ENCODE peak calls at places on chromosome 15, in ten cellular contexts. X, N, D, Q, A, B, P, T, R and Z are unnamed samples.

GRCh38 chr15:78129098-78130011 is 1.9 kb downstream of the CIB2 start:
- DNase-seq in X (no peak), N (no peak), D (no peak), Q (no peak), A (no peak), B (peak), P (no peak), T (no peak), R (no peak), Z (no peak)

GRCh38 chr15:71515375-71516186 is 294.8 kb upstream of the NR2E3 start:
- DNase-seq in X (no peak), N (no peak), D (no peak), Q (no peak), A (no peak), B (no peak), P (no peak), T (no peak), R (no peak), Z (no peak)

GRCh38 chr15:64187396-64188191 is 24.8 kb upstream of the PPIB start:
- DNase-seq in X (no peak), N (no peak), D (no peak), Q (peak), A (no peak), B (no peak), P (no peak), T (no peak), R (no peak), Z (no peak)

GRCh38 chr15:77017091-77017660 is 22.2 kb downstream of the PSTPIP1 start:
- DNase-seq in X (no peak), N (no peak), D (no peak), Q (no peak), A (no peak), B (no peak), P (no peak), T (no peak), R (no peak), Z (no peak)

GRCh38 chr15:74954515-74954914 is 2.1 kb downstream of the RPP25 start:
- DNase-seq in X (no peak), N (peak), D (no peak), Q (no peak), A (no peak), B (peak), P (no peak), T (peak), R (no peak), Z (no peak)

GRCh38 chr15:65877752-65878151 is 8.5 kb downstream of the RAB11A start:
- DNase-seq in X (no peak), N (no peak), D (no peak), Q (no peak), A (no peak), B (no peak), P (no peak), T (no peak), R (no peak), Z (no peak)

GRCh38 chr15:88913017-88913849 is at the start of gene MFGE8:
- DNase-seq in X (peak), N (peak), D (peak), Q (peak), A (peak), B (peak), P (no peak), T (peak), R (peak), Z (no peak)

GRCh38 chr15:100029868-100030479 is 296.7 kb upstream of the LYSMD4 start:
- DNase-seq in X (no peak), N (no peak), D (no peak), Q (no peak), A (no peak), B (no peak), P (no peak), T (no peak), R (no peak), Z (no peak)

GRCh38 chr15:94327356-94327936 is 96.1 kb downstream of the MCTP2 start:
- DNase-seq in X (no peak), N (peak), D (no peak), Q (peak), A (peak), B (peak), P (no peak), T (peak), R (peak), Z (no peak)

GRCh38 chr15:60396100-60396499 is 1.7 kb downstream of the ANXA2 start:
- DNase-seq in X (no peak), N (peak), D (no peak), Q (peak), A (no peak), B (peak), P (no peak), T (peak), R (no peak), Z (no peak)

GRCh38 chr15:26355671-26356070 is 417.2 kb downstream of the GABRB3 start:
- DNase-seq in X (no peak), N (no peak), D (no peak), Q (no peak), A (no peak), B (no peak), P (no peak), T (no peak), R (no peak), Z (no peak)

GRCh38 chr15:86611392-86612040 is 531.8 kb downstream of the AGBL1 start:
- DNase-seq in X (no peak), N (no peak), D (no peak), Q (peak), A (peak), B (peak), P (no peak), T (peak), R (no peak), Z (no peak)

GRCh38 chr15:59611277-59612260 is at the start of gene GCNT3:
- DNase-seq in X (no peak), N (no peak), D (no peak), Q (peak), A (no peak), B (peak), P (no peak), T (peak), R (no peak), Z (no peak)

GRCh38 chr15:32991544-32992192 is 202.8 kb downstream of the FMN1 start:
- DNase-seq in X (no peak), N (no peak), D (no peak), Q (no peak), A (no peak), B (no peak), P (no peak), T (no peak), R (no peak), Z (no peak)

GRCh38 chr15:45253330-45253729 is 1.3 kb downstream of the SLC28A2 start:
- DNase-seq in X (no peak), N (peak), D (no peak), Q (no peak), A (peak), B (peak), P (no peak), T (no peak), R (no peak), Z (no peak)

GRCh38 chr15:77798151-77798550 is 165.4 kb upstream of the LINGO1 start:
- DNase-seq in X (no peak), N (no peak), D (no peak), Q (no peak), A (no peak), B (no peak), P (no peak), T (no peak), R (no peak), Z (no peak)

GRCh38 chr15:41286665-41287333 is 45.6 kb downstream of the OIP5 start:
- DNase-seq in X (no peak), N (no peak), D (no peak), Q (peak), A (no peak), B (no peak), P (no peak), T (peak), R (no peak), Z (no peak)

GRCh38 chr15:95590533-95591044 is 739.9 kb upstream of the NR2F2 start:
- DNase-seq in X (no peak), N (peak), D (no peak), Q (no peak), A (no peak), B (no peak), P (no peak), T (peak), R (no peak), Z (no peak)

GRCh38 chr15:90619468-90619867 is 89.7 kb downstream of the CRTC3 start:
- DNase-seq in X (no peak), N (no peak), D (no peak), Q (no peak), A (no peak), B (no peak), P (no peak), T (no peak), R (no peak), Z (no peak)

GRCh38 chr15:74831813-74832495 is 5.5 kb downstream of the CPLX3 start:
- DNase-seq in X (no peak), N (no peak), D (no peak), Q (no peak), A (no peak), B (no peak), P (no peak), T (no peak), R (no peak), Z (no peak)

GRCh38 chr15:60408438-60409105 is 10.8 kb upstream of the ANXA2 start:
- DNase-seq in X (no peak), N (peak), D (no peak), Q (peak), A (peak), B (peak), P (no peak), T (peak), R (no peak), Z (no peak)

GRCh38 chr15:62390793-62391543 is 225.9 kb upstream of the C2CD4B start:
- DNase-seq in X (peak), N (peak), D (peak), Q (peak), A (peak), B (peak), P (peak), T (peak), R (peak), Z (no peak)

GRCh38 chr15:75891895-75892294 is 11.8 kb upstream of the FBXO22 start:
- DNase-seq in X (no peak), N (peak), D (no peak), Q (peak), A (no peak), B (peak), P (peak), T (peak), R (no peak), Z (peak)

GRCh38 chr15:83210619-83211018 is 3.0 kb upstream of the HDGFL3 start:
- DNase-seq in X (no peak), N (no peak), D (no peak), Q (peak), A (peak), B (peak), P (peak), T (peak), R (no peak), Z (no peak)

GRCh38 chr15:65101891-65102708 is 12.9 kb downstream of the UBAP1L start:
- DNase-seq in X (no peak), N (no peak), D (no peak), Q (no peak), A (no peak), B (no peak), P (no peak), T (no peak), R (no peak), Z (no peak)